ENCODE peak calls at places on chromosomes 3 and 15, in four cellular contexts. W is K562, C is fibroblast of lung, V is GM23248. T is an unnamed sample.

GRCh38 chr15:85607842-85608241 is 186.9 kb downstream of the KLHL25 start:
- DNase-seq in W (no peak), C (peak; percentile 90), V (peak; percentile 95), T (no peak)

GRCh38 chr15:76901965-76902364 is 3.2 kb downstream of the SCAPER start:
- DNase-seq in V (no peak), W (no peak), C (no peak), T (no peak)

GRCh38 chr15:79418693-79419279 is 13.3 kb upstream of the MINAR1 start:
- DNase-seq in W (no peak), V (no peak), C (peak; percentile 16), T (no peak)

GRCh38 chr15:79824321-79824720 is 72.5 kb downstream of the MTHFS start:
- DNase-seq in V (no peak), C (no peak), W (no peak), T (no peak)

GRCh38 chr15:28094732-28095521 is 4.2 kb downstream of the OCA2 start:
- DNase-seq in C (no peak), W (no peak), V (peak; percentile 20), T (peak; percentile 46)

GRCh38 chr15:78388865-78389264 is 48.7 kb downstream of the CRABP1 start:
- DNase-seq in C (no peak), V (no peak), W (no peak), T (no peak)

GRCh38 chr3:132445812-132446211 is 28.5 kb downstream of the DNAJC13 start:
- DNase-seq in W (no peak), C (peak; percentile 25), V (peak; percentile 83), T (no peak)

GRCh38 chr3:50327943-50328691 is at the start of gene TUSC2:
- DNase-seq in W (peak; percentile 88), C (peak; percentile 94), V (peak; percentile 100), T (peak; percentile 99)

GRCh38 chr15:76341366-76342045 is 4.9 kb downstream of the ISL2 start:
- DNase-seq in W (no peak), V (no peak), C (no peak), T (no peak)

GRCh38 chr3:11820540-11821041 is 26.1 kb downstream of the TAMM41 start:
- DNase-seq in C (peak; percentile 53), W (no peak), V (peak; percentile 39), T (no peak)

GRCh38 chr3:11059090-11059798 is 66.7 kb downstream of the SLC6A1 start:
- DNase-seq in C (peak; percentile 62), W (peak; percentile 61), V (peak; percentile 85), T (peak; percentile 78)

GRCh38 chr3:152902141-152902669 is 67.3 kb downstream of the P2RY1 start:
- DNase-seq in V (peak; percentile 17), C (no peak), W (no peak), T (no peak)

GRCh38 chr3:115354010-115354409 is 206.9 kb upstream of the ZBTB20 start:
- DNase-seq in V (no peak), C (no peak), W (no peak), T (no peak)

GRCh38 chr3:133295199-133295901 is 104.5 kb upstream of the BFSP2 start:
- DNase-seq in V (peak; percentile 31), W (no peak), C (peak; percentile 86), T (no peak)

GRCh38 chr3:197432407-197433127 is 123.2 kb downstream of the BDH1 start:
- DNase-seq in V (no peak), W (no peak), C (no peak), T (no peak)

GRCh38 chr3:130463221-130463620 is 53.8 kb upstream of the COL6A6 start:
- DNase-seq in C (no peak), W (no peak), V (no peak), T (no peak)

GRCh38 chr3:122689587-122689986 is 8.9 kb downstream of the PARP14 start:
- DNase-seq in W (no peak), C (peak; percentile 58), V (peak; percentile 39), T (peak; percentile 71)

GRCh38 chr15:69713726-69714559 is 261.3 kb downstream of the RPLP1 start:
- DNase-seq in V (no peak), W (no peak), C (no peak), T (no peak)

GRCh38 chr15:79091204-79091867 is 756 bp upstream of the RASGRF1 start:
- DNase-seq in C (peak; percentile 21), V (peak; percentile 43), W (no peak), T (peak; percentile 22)

GRCh38 chr3:32276279-32276841 is 37.9 kb downstream of the CMTM8 start:
- DNase-seq in W (no peak), V (no peak), C (no peak), T (no peak)

GRCh38 chr3:45944830-45945620 is 1.8 kb downstream of the CXCR6 start:
- DNase-seq in V (no peak), C (no peak), W (no peak), T (no peak)

GRCh38 chr3:52529376-52530333 is 4.0 kb downstream of the NT5DC2 start:
- DNase-seq in C (peak; percentile 56), W (no peak), V (peak; percentile 42), T (no peak)

GRCh38 chr3:186959029-186959624 is 28.8 kb downstream of the ST6GAL1 start:
- DNase-seq in V (no peak), W (no peak), C (no peak), T (no peak)

GRCh38 chr3:72446406-72447058 is 401.7 kb downstream of the SHQ1 start:
- DNase-seq in V (peak; percentile 54), W (no peak), C (peak; percentile 41), T (no peak)

GRCh38 chr3:107825556-107825955 is 265.3 kb downstream of the CD47 start:
- DNase-seq in C (no peak), W (no peak), V (no peak), T (no peak)

GRCh38 chr15:37820380-37821128 is 113.9 kb upstream of the TMCO5A start:
- DNase-seq in V (no peak), W (no peak), C (no peak), T (no peak)

GRCh38 chr15:37818152-37818677 is 116.2 kb upstream of the TMCO5A start:
- DNase-seq in V (no peak), C (no peak), W (no peak), T (no peak)

GRCh38 chr15:37823601-37824275 is 110.7 kb upstream of the TMCO5A start:
- DNase-seq in C (no peak), W (no peak), V (no peak), T (no peak)

GRCh38 chr15:37814847-37815246 is 119.6 kb upstream of the TMCO5A start:
- DNase-seq in V (no peak), W (no peak), C (no peak), T (no peak)

DNA sequence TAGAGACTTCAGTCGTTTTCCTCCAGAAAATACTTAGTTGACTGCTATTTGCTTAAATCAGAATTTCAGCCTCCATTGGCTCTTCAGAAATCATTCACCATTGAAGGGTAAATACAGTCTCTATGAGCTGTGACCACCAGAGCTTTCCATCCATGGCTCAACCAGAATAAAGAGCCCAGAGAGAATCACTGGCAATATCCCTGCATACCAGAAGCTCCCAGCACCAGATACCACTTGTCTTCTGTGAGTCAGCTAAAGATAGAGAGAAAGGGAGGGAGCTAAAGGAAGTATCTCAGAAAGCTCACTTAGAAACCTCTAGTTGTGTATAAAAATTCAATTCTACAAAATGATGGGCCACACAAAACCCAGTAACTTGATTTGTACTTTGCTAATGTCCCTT is 115.2 kb upstream of the TMCO5A start:
- DNase-seq in W (no peak), V (peak; percentile 25), C (peak; percentile 66), T (no peak)
- H2AFZ ChIP-seq in W (no peak overlapping the region), V (no peak overlapping the region), C (no peak overlapping the region), T (no peak overlapping the region)

GRCh38 chr3:106678657-106679390 is 698.4 kb upstream of the CCDC54 start:
- DNase-seq in W (no peak), V (no peak), C (no peak), T (no peak)

GRCh38 chr3:106673926-106674569 is 703.2 kb upstream of the CCDC54 start:
- DNase-seq in W (no peak), V (peak; percentile 28), C (peak; percentile 27), T (no peak)
- H3K27ac ChIP-seq in W (no peak overlapping the region), V (no peak overlapping the region), C (no peak overlapping the region), T (no peak overlapping the region)

GRCh38 chr3:39811561-39811960 is 2.2 kb downstream of the MYRIP start:
- DNase-seq in W (no peak), V (no peak), C (no peak), T (no peak)

GRCh38 chr3:39809181-39809994 is at the start of gene MYRIP:
- DNase-seq in W (peak; percentile 98), V (peak; percentile 41), C (peak; percentile 7), T (peak; percentile 86)

GRCh38 chr3:39809995-39810595 is 686 bp downstream of the MYRIP start:
- DNase-seq in C (no peak), W (no peak), V (peak; percentile 3), T (peak; percentile 8)

GRCh38 chr3:39812537-39812936 is 3.1 kb downstream of the MYRIP start:
- DNase-seq in W (no peak), V (peak; percentile 9), C (no peak), T (peak; percentile 18)

DNA sequence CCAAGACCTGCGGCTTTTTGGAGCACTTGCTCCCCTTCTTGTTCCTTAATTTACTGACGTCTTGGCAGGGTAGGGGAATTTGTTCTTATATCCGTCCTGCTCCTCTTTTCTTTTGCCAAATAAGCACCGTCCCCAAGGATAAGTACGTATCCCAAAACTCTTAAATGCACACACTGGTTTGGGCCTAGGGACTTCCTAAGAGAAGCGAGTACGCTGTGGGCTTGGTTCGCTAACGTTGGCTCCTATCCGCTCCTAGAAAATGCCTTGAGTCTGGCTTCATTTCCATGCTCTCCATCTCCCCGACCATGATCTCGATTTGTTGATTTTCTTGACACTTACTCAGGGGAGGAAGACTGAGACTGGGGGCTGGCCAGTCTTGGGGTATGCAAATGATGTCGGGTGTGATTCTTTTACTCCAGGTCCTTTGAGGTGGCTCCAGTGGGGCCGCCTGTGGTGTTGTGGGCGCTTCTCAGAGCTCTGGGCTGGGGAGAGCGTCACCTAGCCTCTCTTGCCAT is 1.3 kb downstream of the MYRIP start:
- DNase-seq in V (no peak), C (no peak), W (no peak), T (peak; percentile 8)
- TF ChIP-seq EZH2 in V (peak; percentile 81), C (no peak), W (no peak), T (peak; percentile 30)

GRCh38 chr3:177124882-177125281 is 72.4 kb downstream of the TBL1XR1 start:
- DNase-seq in W (no peak), V (no peak), C (no peak), T (no peak)
- H2AFZ ChIP-seq in W (no peak overlapping the region), V (no peak overlapping the region), C (no peak overlapping the region), T (no peak overlapping the region)

DNA sequence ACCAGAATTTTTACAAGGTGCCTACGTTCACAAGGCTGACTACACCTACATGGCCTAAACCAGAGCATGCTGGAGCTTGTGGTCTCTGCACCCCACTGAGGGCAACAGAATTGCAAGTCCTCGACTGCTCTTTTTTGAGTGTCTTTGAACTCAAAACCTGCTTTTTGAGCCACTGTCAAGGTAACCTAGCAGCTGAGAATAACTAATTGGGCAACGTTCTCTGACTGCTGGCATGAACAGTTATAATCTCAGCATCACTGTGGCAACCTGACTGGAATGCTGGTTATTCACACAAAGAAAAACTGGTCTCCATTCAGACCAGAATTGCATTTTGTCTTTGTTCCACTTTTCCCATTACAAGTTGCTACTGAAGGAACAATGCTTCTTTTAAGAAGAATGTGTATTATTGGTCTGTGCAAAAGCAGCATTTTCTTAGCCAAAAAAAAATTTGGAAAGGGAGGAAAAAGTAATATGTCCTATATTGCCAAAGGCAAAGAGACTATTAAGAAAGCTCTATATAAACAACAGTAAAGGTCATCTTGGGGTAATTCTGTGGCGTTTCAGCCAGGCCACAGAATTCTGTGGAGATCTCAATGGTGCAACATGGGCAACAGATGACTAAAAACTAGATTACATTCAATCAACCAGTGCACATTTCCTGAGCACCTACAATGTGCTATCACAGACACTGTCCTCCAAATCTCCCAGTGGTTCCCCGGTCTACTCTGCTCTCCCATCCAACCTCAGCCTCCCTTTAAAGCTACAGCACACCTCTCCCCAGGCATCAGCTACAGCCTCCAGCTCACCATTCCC is 76.8 kb downstream of the TNIK start:
- DNase-seq in V (peak; percentile 74), C (peak; percentile 71), W (no peak), T (no peak)
- H3K27ac ChIP-seq in V (peak overlapping the region; percentile 52), C (peak overlapping the region; percentile 48), W (no peak overlapping the region), T (no peak overlapping the region)